ENCODE peak calls at places on chromosomes 16 and 17, in five cellular contexts. J is MM.1S, O is A549, N is Peyer's patch, E is right atrium auricular region. F is an unnamed sample. For H3K4me1, the result is how much of the 10 kb centered on the place peaks cover.

GRCh38 chr17:27978689-27979175 is 63.7 kb upstream of the NLK start:
- DNase-seq in J (no peak), O (no peak), N (no peak), E (no peak), F (no peak)

GRCh38 chr17:61420128-61420527 is 20.5 kb downstream of the TBX2 start:
- DNase-seq in J (no peak), O (no peak), N (no peak), E (no peak), F (no peak)

GRCh38 chr17:7023576-7024401 is 939 bp downstream of the BCL6B start:
- DNase-seq in J (peak), O (peak), N (peak), E (peak), F (peak)

GRCh38 chr16:74627506-74628220 is 20.7 kb upstream of the GLG1 start:
- DNase-seq in J (no peak), O (no peak), N (no peak), E (no peak), F (no peak)

GRCh38 chr16:4785758-4786433 is 2.2 kb downstream of the SEPTIN12 start:
- DNase-seq in J (no peak), O (no peak), N (no peak), E (no peak), F (no peak)

GRCh38 chr16:23171234-23171948 is 11.2 kb upstream of the SCNN1G start:
- DNase-seq in J (no peak), O (peak), N (no peak), E (no peak), F (no peak)

GRCh38 chr16:14013571-14014283 is 57.4 kb upstream of the MRTFB start:
- DNase-seq in J (no peak), O (peak), N (no peak), E (no peak), F (peak)

GRCh38 chr17:45430738-45431530 is 1.7 kb downstream of the ARHGAP27 start:
- DNase-seq in J (peak), O (no peak), N (peak), E (no peak), F (no peak)

GRCh38 chr16:57760357-57761160 is 25.0 kb downstream of the KATNB1 start:
- DNase-seq in J (no peak), O (no peak), N (no peak), E (no peak), F (no peak)

GRCh38 chr17:48134912-48135480 is 27.4 kb downstream of the SNX11 start:
- DNase-seq in J (no peak), O (no peak), N (peak), E (no peak), F (no peak)

GRCh38 chr16:20931066-20931465 is 30.5 kb downstream of the LYRM1 start:
- DNase-seq in J (no peak), O (no peak), N (no peak), E (no peak), F (no peak)

GRCh38 chr17:8041249-8041928 is 2.5 kb downstream of the ALOX15B start:
- DNase-seq in J (peak), O (peak), N (peak), E (peak), F (no peak)

GRCh38 chr17:59830007-59830630 is 62.6 kb downstream of the TUBD1 start:
- DNase-seq in J (no peak), O (peak), N (peak), E (no peak), F (no peak)

GRCh38 chr16:69924777-69925191 is 26.4 kb upstream of the CLEC18A start:
- DNase-seq in J (no peak), O (no peak), N (no peak), E (peak), F (no peak)

GRCh38 chr17:77494664-77495435 is 354.1 kb downstream of the SEC14L1 start:
- DNase-seq in J (peak), O (peak), N (peak), E (peak), F (peak)

GRCh38 chr17:68732301-68732749 is 131.2 kb upstream of the FAM20A start:
- DNase-seq in J (no peak), O (no peak), N (no peak), E (no peak), F (no peak)

GRCh38 chr16:3640632-3641501 is 13.6 kb upstream of the DNASE1 start:
- DNase-seq in J (no peak), O (no peak), N (peak), E (no peak), F (no peak)

GRCh38 chr17:28398280-28398981 is 7.6 kb downstream of the SLC46A1 start:
- DNase-seq in J (no peak), O (no peak), N (peak), E (no peak), F (no peak)

GRCh38 chr17:18158022-18158600 is 25.5 kb upstream of the ALKBH5 start:
- DNase-seq in J (peak), O (peak), N (peak), E (peak), F (peak)

GRCh38 chr16:83706394-83706793 is 101.4 kb upstream of the HSBP1 start:
- DNase-seq in J (no peak), O (no peak), N (no peak), E (no peak), F (no peak)

GRCh38 chr17:48625502-48626201 is 506 bp downstream of the HOXB9 start:
- DNase-seq in J (peak), O (peak), N (peak), E (no peak), F (no peak)

GRCh38 chr17:67080804-67081203 is 36.5 kb downstream of the CACNG1 start:
- DNase-seq in J (peak), O (no peak), N (no peak), E (no peak), F (no peak)

GRCh38 chr17:73910216-73910615 is 266.0 kb upstream of the SDK2 start:
- DNase-seq in J (no peak), O (no peak), N (no peak), E (peak), F (no peak)

GRCh38 chr16:57061084-57061905 is 31.1 kb upstream of the CPNE2 start:
- DNase-seq in J (no peak), O (no peak), N (peak), E (peak), F (peak)

GRCh38 chr17:79422236-79422635 is 188.6 kb downstream of the RBFOX3 start:
- DNase-seq in J (no peak), O (no peak), N (no peak), E (no peak), F (no peak)

GRCh38 chr16:85303354-85303883 is 191.1 kb upstream of the CIBAR2 start:
- DNase-seq in J (no peak), O (peak), N (peak), E (no peak), F (no peak)

GRCh38 chr17:59618894-59619312 is 792 bp upstream of the CLTC start:
- DNase-seq in J (peak), O (no peak), N (no peak), E (no peak), F (peak)

GRCh38 chr17:1896243-1897163 is 66.7 kb downstream of the RPA1 start:
- DNase-seq in J (peak), O (no peak), N (no peak), E (no peak), F (no peak)

GRCh38 chr16:2007081-2007836 is 2.4 kb downstream of the ZNF598 start:
- DNase-seq in J (no peak), O (no peak), N (no peak), E (no peak), F (no peak)

GRCh38 chr16:27431773-27432599 is 30.0 kb downstream of the IL21R start:
- DNase-seq in J (no peak), O (no peak), N (peak), E (peak), F (no peak)

GRCh38 chr16:12639044-12639443 is 164.6 kb downstream of the CPPED1 start:
- DNase-seq in J (no peak), O (peak), N (no peak), E (no peak), F (no peak)

GRCh38 chr16:5325932-5326331 is 228.3 kb upstream of the EEF2KMT start:
- DNase-seq in J (no peak), O (no peak), N (no peak), E (no peak), F (no peak)

GRCh38 chr17:29283496-29283895 is 10.5 kb downstream of the NUFIP2 start:
- DNase-seq in J (no peak), O (no peak), N (no peak), E (no peak), F (no peak)

GRCh38 chr16:1308036-1308976 is 1.1 kb upstream of the UBE2I start:
- DNase-seq in J (no peak), O (peak), N (no peak), E (no peak), F (no peak)

GRCh38 chr17:67575325-67575724 is 142.4 kb upstream of the NOL11 start:
- DNase-seq in J (no peak), O (no peak), N (peak), E (no peak), F (no peak)

GRCh38 chr17:21039839-21040575 is 2.8 kb downstream of the USP22 start:
- DNase-seq in J (peak), O (peak), N (peak), E (no peak), F (no peak)

GRCh38 chr17:71987634-71988033 is 133.2 kb upstream of the SOX9 start:
- DNase-seq in J (peak), O (no peak), N (no peak), E (no peak), F (peak)

GRCh38 chr17:71995570-71995969 is 125.2 kb upstream of the SOX9 start:
- DNase-seq in J (no peak), O (no peak), N (no peak), E (no peak), F (no peak)

DNA sequence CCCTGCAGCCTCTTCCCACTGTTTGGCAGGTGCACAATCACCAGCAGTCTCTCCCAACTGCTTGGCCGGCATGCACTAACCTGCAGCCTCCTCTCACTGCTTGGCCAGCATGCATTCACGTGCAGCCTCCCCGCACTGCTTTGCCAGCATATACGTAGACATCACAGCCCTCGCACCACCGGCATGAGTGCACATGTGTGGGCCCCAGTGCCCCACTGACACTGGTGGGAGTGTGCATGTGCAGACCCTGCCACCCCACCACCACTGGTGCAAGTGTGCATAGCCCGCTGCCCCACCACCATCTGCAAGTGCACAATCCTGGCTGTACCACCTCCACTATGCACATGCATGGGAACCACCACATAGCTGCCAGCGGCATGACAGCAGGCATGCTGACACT is 127.5 kb upstream of the SOX9 start:
- DNase-seq in J (no peak), O (no peak), N (no peak), E (no peak), F (no peak)
- H3K4me1 ChIP-seq in J (under half), O (under half), N (under half), E (under half), F (under half)

GRCh38 chr17:38322897-38323296 is 20.9 kb downstream of the GPR179 start:
- DNase-seq in J (no peak), O (no peak), N (no peak), E (no peak), F (no peak)
- H3K27ac ChIP-seq in J (no peak), O (no peak), N (no peak), E (no peak), F (no peak)

GRCh38 chr16:72055911-72056310 is 1.6 kb downstream of the HP start:
- DNase-seq in J (no peak), O (no peak), N (no peak), E (no peak), F (no peak)
- H3K4me1 ChIP-seq in J (under half), O (under half), N (under half), E (under half), F (under half)

GRCh38 chr17:49691677-49692191 is 13.8 kb upstream of the SPOP start:
- DNase-seq in J (no peak), O (no peak), N (peak), E (no peak), F (no peak)
- H3K27ac ChIP-seq in J (no peak), O (no peak), N (no peak), E (peak), F (peak)

GRCh38 chr16:11583889-11584565 is 2.7 kb downstream of the LITAF start:
- DNase-seq in J (peak), O (peak), N (peak), E (no peak), F (no peak)
- H3K4me1 ChIP-seq in J (under half), O (half or more), N (under half), E (under half), F (under half)

DNA sequence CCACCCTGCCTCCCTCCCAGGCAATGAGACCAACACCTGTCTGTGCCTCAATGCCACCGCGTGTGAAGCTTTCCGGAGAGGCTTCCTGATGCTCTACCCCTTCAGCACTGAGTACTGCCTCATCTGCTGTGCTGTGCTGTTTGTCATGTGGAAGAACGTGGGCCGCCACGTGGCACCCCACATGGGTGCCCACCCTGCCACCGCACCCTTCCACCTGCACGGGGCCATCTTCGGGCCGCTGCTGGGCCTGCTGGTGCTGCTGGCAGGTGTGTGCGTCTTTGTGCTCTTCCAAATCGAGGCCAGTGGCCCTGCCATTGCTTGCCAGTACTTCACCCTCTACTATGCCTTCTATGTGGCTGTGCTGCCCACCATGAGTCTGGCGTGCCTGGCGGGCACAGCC is 10.9 kb downstream of the OTOP3 start:
- DNase-seq in J (no peak), O (no peak), N (no peak), E (no peak), F (no peak)
- H3K27ac ChIP-seq in J (no peak), O (no peak), N (no peak), E (no peak), F (no peak)